ENCODE peak calls at places on chromosomes 11 and 22, in six cellular contexts. A, O, H, Y, J and Z are unnamed samples.

GRCh38 chr11:116984186-116984585 is 114.0 kb downstream of the SIK3 start:
- DNase-seq in A (peak; percentile 59), O (peak; percentile 52), H (no peak), Y (no peak), J (no peak), Z (peak; percentile 60)

GRCh38 chr22:36147196-36147788 is 13.3 kb downstream of the APOL3 start:
- DNase-seq in A (no peak), O (no peak), H (no peak), Y (no peak), J (no peak), Z (no peak)

GRCh38 chr22:44330188-44330726 is 17.5 kb upstream of the SHISAL1 start:
- DNase-seq in A (no peak), O (no peak), H (no peak), Y (no peak), J (no peak), Z (no peak)

GRCh38 chr11:2592559-2593392 is 107.0 kb downstream of the KCNQ1OT1 start:
- DNase-seq in A (no peak), O (no peak), H (no peak), Y (no peak), J (no peak), Z (no peak)

GRCh38 chr11:95152878-95153856 is 63.5 kb downstream of the ENDOD1 start:
- DNase-seq in A (no peak), O (no peak), H (no peak), Y (no peak), J (no peak), Z (no peak)

GRCh38 chr11:129814244-129814992 is 1.2 kb upstream of the TMEM45B start:
- DNase-seq in A (no peak), O (no peak), H (no peak), Y (no peak), J (no peak), Z (no peak)

GRCh38 chr22:28440517-28441366 is 238.9 kb downstream of the TTC28 start:
- DNase-seq in A (peak; percentile 32), O (peak; percentile 82), H (no peak), Y (no peak), J (no peak), Z (peak; percentile 83)

GRCh38 chr11:93770160-93770559 is 13.9 kb upstream of the MED17 start:
- DNase-seq in A (no peak), O (no peak), H (no peak), Y (no peak), J (no peak), Z (no peak)

GRCh38 chr11:12454782-12455181 is 77.4 kb downstream of the PARVA start:
- DNase-seq in A (no peak), O (no peak), H (no peak), Y (no peak), J (no peak), Z (peak; percentile 8)

GRCh38 chr11:88352139-88352538 is 14.6 kb upstream of the CTSC start:
- DNase-seq in A (no peak), O (peak; percentile 43), H (no peak), Y (no peak), J (no peak), Z (peak; percentile 65)

GRCh38 chr22:48736593-48737460 is 1090.8 kb downstream of the BRD1 start:
- DNase-seq in A (no peak), O (no peak), H (no peak), Y (no peak), J (no peak), Z (no peak)

GRCh38 chr11:90434858-90435257 is 212.0 kb upstream of the CHORDC1 start:
- DNase-seq in A (peak; percentile 10), O (no peak), H (no peak), Y (no peak), J (peak; percentile 22), Z (no peak)

GRCh38 chr22:25120093-25120561 is 79.5 kb upstream of the CRYBB3 start:
- DNase-seq in A (peak; percentile 67), O (no peak), H (no peak), Y (no peak), J (no peak), Z (no peak)

GRCh38 chr11:117657801-117658200 is 139.2 kb downstream of the DSCAML1 start:
- DNase-seq in A (no peak), O (no peak), H (no peak), Y (no peak), J (peak; percentile 40), Z (no peak)

GRCh38 chr11:117669062-117669461 is 128.0 kb downstream of the DSCAML1 start:
- DNase-seq in A (no peak), O (no peak), H (no peak), Y (no peak), J (peak; percentile 98), Z (no peak)

GRCh38 chr22:33568934-33569496 is 351.3 kb downstream of the LARGE1 start:
- DNase-seq in A (no peak), O (no peak), H (peak; percentile 6), Y (no peak), J (no peak), Z (no peak)

GRCh38 chr22:30531651-30532608 is 14.6 kb downstream of the SEC14L6 start:
- DNase-seq in A (no peak), O (no peak), H (no peak), Y (no peak), J (no peak), Z (no peak)

GRCh38 chr11:7600205-7600775 is 73.0 kb downstream of the CYB5R2 start:
- DNase-seq in A (peak; percentile 89), O (peak; percentile 93), H (peak; percentile 93), Y (no peak), J (no peak), Z (peak; percentile 96)

GRCh38 chr11:7547091-7547490 is 33.3 kb downstream of the PPFIBP2 start:
- DNase-seq in A (no peak), O (no peak), H (no peak), Y (no peak), J (no peak), Z (no peak)

GRCh38 chr22:20055654-20056053 is 24.4 kb upstream of the DGCR8 start:
- DNase-seq in A (no peak), O (no peak), H (no peak), Y (no peak), J (no peak), Z (no peak)

GRCh38 chr11:89491141-89491690 is at the start of gene NOX4:
- DNase-seq in A (no peak), O (peak; percentile 61), H (peak; percentile 86), Y (peak; percentile 15), J (no peak), Z (peak; percentile 30)

GRCh38 chr11:74011360-74012071 is 2.6 kb upstream of the UCP3 start:
- DNase-seq in A (no peak), O (peak; percentile 81), H (peak; percentile 66), Y (no peak), J (no peak), Z (peak; percentile 82)

GRCh38 chr11:39768214-39768613 is 1691.2 kb downstream of the LRRC4C start:
- DNase-seq in A (no peak), O (no peak), H (no peak), Y (no peak), J (no peak), Z (no peak)

GRCh38 chr22:29825578-29825977 is 12.5 kb downstream of the ASCC2 start:
- DNase-seq in A (no peak), O (no peak), H (no peak), Y (no peak), J (no peak), Z (no peak)

GRCh38 chr11:67438121-67438902 is 830 bp upstream of the PTPRCAP start:
- DNase-seq in A (no peak), O (no peak), H (peak; percentile 87), Y (no peak), J (no peak), Z (no peak)

GRCh38 chr11:15918212-15918611 is 438.1 kb downstream of the SOX6 start:
- DNase-seq in A (no peak), O (no peak), H (peak; percentile 42), Y (no peak), J (peak; percentile 86), Z (no peak)

GRCh38 chr11:69442807-69443137 is 38.7 kb upstream of the LINC01488 start:
- DNase-seq in A (no peak), O (no peak), H (no peak), Y (no peak), J (no peak), Z (peak; percentile 71)

GRCh38 chr11:79174045-79175008 is 266.5 kb downstream of the TENM4 start:
- DNase-seq in A (no peak), O (no peak), H (no peak), Y (peak; percentile 38), J (no peak), Z (no peak)

GRCh38 chr22:29060251-29060650 is 1.4 kb downstream of the C22orf31 start:
- DNase-seq in A (no peak), O (no peak), H (peak; percentile 69), Y (no peak), J (no peak), Z (no peak)

GRCh38 chr11:65560555-65561418 is 2.6 kb upstream of the LTBP3 start:
- DNase-seq in A (no peak), O (peak; percentile 76), H (no peak), Y (no peak), J (peak; percentile 45), Z (no peak)

GRCh38 chr11:95398437-95399112 is 167.6 kb upstream of the SESN3 start:
- DNase-seq in A (no peak), O (peak; percentile 19), H (no peak), Y (no peak), J (no peak), Z (no peak)

GRCh38 chr11:35525501-35526175 is at the start of gene PAMR1:
- DNase-seq in A (no peak), O (peak; percentile 88), H (peak; percentile 90), Y (peak; percentile 28), J (peak; percentile 38), Z (peak; percentile 66)

GRCh38 chr11:387193-387793 is 6.7 kb upstream of the PKP3 start:
- DNase-seq in A (no peak), O (no peak), H (no peak), Y (no peak), J (no peak), Z (no peak)

GRCh38 chr11:64833198-64833502 is 11.3 kb downstream of the CDC42BPG start:
- DNase-seq in A (no peak), O (no peak), H (no peak), Y (no peak), J (no peak), Z (no peak)